ENCODE peak calls at places on chromosome 13, in eight cellular contexts. C is stimulated activated CD8-positive, alpha-beta memory T cell treated with anti-CD3 and anti-CD28 coated beads, Interleukin-7, amount 100 ng/mL, for 1 hour; D is transverse colon; S is G401; T is T-cell; R is HEK293T; Y is activated CD8-positive, alpha-beta memory T cell treated with anti-CD3 and anti-CD28 coated beads for 48 hours; K is ovary. E is an unnamed sample.

GRCh38 chr13:110403315-110403714 is 96.2 kb downstream of the COL4A2 start:
- DNase-seq in K (no peak), D (no peak), R (no peak), T (no peak), S (no peak), C (no peak), Y (no peak), E (no peak)

GRCh38 chr13:26976336-26976735 is 195.3 kb downstream of the USP12 start:
- DNase-seq in R (no peak), K (no peak), T (no peak), Y (no peak), C (no peak), D (no peak), S (no peak), E (no peak)

GRCh38 chr13:37413161-37413560 is 185.4 kb downstream of the POSTN start:
- DNase-seq in Y (no peak), D (no peak), S (no peak), C (no peak), R (no peak), T (no peak), K (no peak), E (no peak)

GRCh38 chr13:46211521-46212351 is at the start of gene LRRC63:
- DNase-seq in S (peak), K (peak), R (peak), D (peak), T (peak), Y (peak), C (peak), E (peak)

GRCh38 chr13:48156466-48156865 is 61.6 kb upstream of the MED4 start:
- DNase-seq in T (peak), K (no peak), S (no peak), R (no peak), D (peak), Y (peak), C (peak), E (peak)

GRCh38 chr13:43058318-43058674 is 34.9 kb downstream of the DNAJC15 start:
- DNase-seq in K (no peak), C (no peak), S (no peak), Y (no peak), D (peak), R (peak), T (no peak), E (no peak)

GRCh38 chr13:103883698-103884097 is 817.5 kb upstream of the SLC10A2 start:
- DNase-seq in K (no peak), C (no peak), D (no peak), Y (no peak), S (no peak), R (no peak), T (no peak), E (no peak)

GRCh38 chr13:37417042-37417441 is 181.5 kb downstream of the POSTN start:
- DNase-seq in T (no peak), S (no peak), Y (no peak), R (no peak), K (no peak), D (no peak), C (no peak), E (no peak)

GRCh38 chr13:50726164-50726563 is 117.3 kb downstream of the DLEU7 start:
- DNase-seq in K (no peak), S (no peak), D (no peak), Y (no peak), T (no peak), R (no peak), C (no peak), E (no peak)

GRCh38 chr13:28550721-28551497 is 56.0 kb upstream of the FLT1 start:
- DNase-seq in R (no peak), S (no peak), Y (no peak), D (no peak), C (no peak), K (no peak), T (no peak), E (no peak)

GRCh38 chr13:33639158-33639557 is 178.8 kb upstream of the RFC3 start:
- DNase-seq in Y (no peak), T (no peak), R (no peak), C (no peak), D (peak), K (peak), S (no peak), E (no peak)

GRCh38 chr13:89361909-89362308 is 1690.7 kb downstream of the SLITRK5 start:
- DNase-seq in C (no peak), Y (no peak), K (no peak), R (no peak), D (no peak), T (no peak), S (no peak), E (no peak)

GRCh38 chr13:113881614-113882265 is 17.9 kb upstream of the GAS6 start:
- DNase-seq in S (no peak), R (no peak), T (no peak), C (no peak), D (no peak), K (no peak), Y (no peak), E (no peak)

GRCh38 chr13:92436927-92437326 is 789.7 kb upstream of the GPC6 start:
- DNase-seq in D (no peak), S (no peak), R (no peak), C (no peak), T (no peak), K (no peak), Y (no peak), E (no peak)

GRCh38 chr13:32121316-32121715 is 89.7 kb downstream of the FRY start:
- DNase-seq in D (no peak), K (no peak), Y (no peak), T (no peak), R (no peak), C (no peak), S (no peak), E (no peak)

GRCh38 chr13:41418027-41418426 is 39.3 kb upstream of the RGCC start:
- DNase-seq in Y (no peak), R (no peak), S (no peak), K (no peak), D (no peak), T (no peak), C (no peak), E (no peak)

GRCh38 chr13:88526186-88526852 is 855.1 kb downstream of the SLITRK5 start:
- DNase-seq in K (no peak), R (no peak), T (no peak), D (no peak), C (no peak), Y (no peak), S (no peak), E (no peak)

GRCh38 chr13:106690779-106691178 is 122.8 kb upstream of the ARGLU1 start:
- DNase-seq in D (no peak), S (no peak), T (no peak), C (no peak), R (no peak), K (no peak), Y (no peak), E (no peak)

GRCh38 chr13:29266261-29266660 is 329.2 kb downstream of the SLC7A1 start:
- DNase-seq in T (no peak), K (no peak), R (no peak), Y (no peak), C (no peak), S (no peak), D (no peak), E (no peak)

GRCh38 chr13:113777311-113778260 is 18.6 kb downstream of the TMEM255B start:
- DNase-seq in K (no peak), R (peak), D (no peak), S (no peak), C (no peak), Y (no peak), T (no peak), E (no peak)

GRCh38 chr13:46831588-46832194 is 34.7 kb upstream of the ESD start:
- DNase-seq in D (peak), K (no peak), T (no peak), S (peak), R (peak), C (no peak), Y (no peak), E (no peak)

GRCh38 chr13:24923305-24923640 is 159.3 kb downstream of the RNF17 start:
- DNase-seq in T (no peak), R (peak), S (peak), D (no peak), C (no peak), K (no peak), Y (no peak), E (no peak)

GRCh38 chr13:39581177-39581576 is 21.8 kb downstream of the LHFPL6 start:
- DNase-seq in C (no peak), K (no peak), D (no peak), S (no peak), R (no peak), T (no peak), Y (no peak), E (no peak)

GRCh38 chr13:112725346-112726017 is 35.6 kb downstream of the ATP11A start:
- DNase-seq in Y (no peak), C (no peak), R (no peak), D (no peak), K (no peak), T (peak), S (no peak), E (no peak)

GRCh38 chr13:50512602-50513527 is 330.6 kb downstream of the DLEU7 start:
- DNase-seq in C (no peak), S (peak), R (peak), D (peak), Y (peak), K (peak), T (peak), E (peak)

GRCh38 chr13:94595006-94595942 is 678 bp downstream of the TGDS start:
- DNase-seq in Y (no peak), C (no peak), R (peak), K (peak), D (peak), T (no peak), S (peak), E (no peak)

GRCh38 chr13:91319996-91320395 is 27.5 kb upstream of the MIR17HG start:
- DNase-seq in Y (no peak), S (no peak), D (no peak), C (no peak), K (no peak), R (no peak), T (no peak), E (no peak)

GRCh38 chr13:89407357-89407756 is 1736.2 kb downstream of the SLITRK5 start:
- DNase-seq in T (no peak), R (no peak), S (no peak), Y (no peak), C (no peak), K (no peak), D (no peak), E (no peak)

GRCh38 chr13:105345116-105345515 is 1190.3 kb downstream of the EFNB2 start:
- DNase-seq in R (no peak), T (no peak), D (no peak), S (no peak), K (no peak), C (no peak), Y (no peak), E (no peak)

GRCh38 chr13:66553391-66553790 is 676.7 kb downstream of the PCDH9 start:
- DNase-seq in T (no peak), D (no peak), K (no peak), C (no peak), Y (no peak), R (no peak), S (no peak), E (no peak)

GRCh38 chr13:37488682-37489081 is 109.9 kb downstream of the POSTN start:
- DNase-seq in R (no peak), T (no peak), Y (no peak), K (no peak), C (no peak), S (no peak), D (no peak), E (no peak)

GRCh38 chr13:30906411-30906990 is 430 bp downstream of the MEDAG start:
- DNase-seq in C (no peak), T (no peak), R (no peak), D (no peak), S (no peak), K (peak), Y (no peak), E (no peak)

GRCh38 chr13:79485014-79485441 is 4.1 kb downstream of the NDFIP2 start:
- DNase-seq in S (no peak), T (no peak), C (no peak), K (no peak), D (peak), R (no peak), Y (no peak), E (no peak)

GRCh38 chr13:81745391-81745790 is 1404.5 kb upstream of the SPRY2 start:
- DNase-seq in S (peak), T (no peak), R (no peak), C (no peak), D (no peak), K (no peak), Y (no peak), E (no peak)

GRCh38 chr13:28415994-28416411 is 78.9 kb downstream of the FLT1 start:
- DNase-seq in S (no peak), R (no peak), K (no peak), C (no peak), T (no peak), D (no peak), Y (no peak), E (no peak)

GRCh38 chr13:93878675-93879074 is 600.8 kb downstream of the DCT start:
- DNase-seq in C (no peak), D (no peak), K (no peak), T (no peak), S (no peak), R (no peak), Y (no peak), E (no peak)

GRCh38 chr13:43374621-43375020 is 351.2 kb downstream of the DNAJC15 start:
- DNase-seq in K (no peak), S (no peak), C (no peak), R (no peak), Y (no peak), T (no peak), D (no peak), E (no peak)

E was measured in effector memory CD4-positive, alpha-beta T cell.